ENCODE peak calls at places on chromosome 14, in four cellular contexts. E, X, F and A are unnamed samples.

GRCh38 chr14:22657861-22658260 is 13.7 kb upstream of the OR6J1 start:
- DNase-seq in F (no peak), X (peak; percentile 49), E (peak; percentile 39), A (peak; percentile 27)

GRCh38 chr14:33916663-33917565 is 34.0 kb downstream of the EGLN3 start:
- DNase-seq in F (no peak), X (no peak), E (peak; percentile 51), A (peak; percentile 72)

GRCh38 chr14:31038521-31039166 is 12.5 kb upstream of the STRN3 start:
- DNase-seq in E (no peak), F (no peak), X (no peak), A (no peak)

GRCh38 chr14:57319636-57320035 is 50.9 kb downstream of the AP5M1 start:
- DNase-seq in E (no peak), F (no peak), X (no peak), A (no peak)

GRCh38 chr14:85118274-85118673 is 411.7 kb upstream of the FLRT2 start:
- DNase-seq in F (no peak), E (no peak), X (no peak), A (no peak)

GRCh38 chr14:96793547-96793946 is 3.6 kb upstream of the VRK1 start:
- DNase-seq in E (no peak), X (no peak), F (no peak), A (no peak)

GRCh38 chr14:100748403-100748802 is 21.7 kb downstream of the DLK1 start:
- DNase-seq in E (no peak), F (no peak), X (no peak), A (no peak)

GRCh38 chr14:77099425-77100167 is 1.5 kb downstream of the CIPC start:
- DNase-seq in X (peak; percentile 78), F (no peak), E (no peak), A (no peak)

DNA sequence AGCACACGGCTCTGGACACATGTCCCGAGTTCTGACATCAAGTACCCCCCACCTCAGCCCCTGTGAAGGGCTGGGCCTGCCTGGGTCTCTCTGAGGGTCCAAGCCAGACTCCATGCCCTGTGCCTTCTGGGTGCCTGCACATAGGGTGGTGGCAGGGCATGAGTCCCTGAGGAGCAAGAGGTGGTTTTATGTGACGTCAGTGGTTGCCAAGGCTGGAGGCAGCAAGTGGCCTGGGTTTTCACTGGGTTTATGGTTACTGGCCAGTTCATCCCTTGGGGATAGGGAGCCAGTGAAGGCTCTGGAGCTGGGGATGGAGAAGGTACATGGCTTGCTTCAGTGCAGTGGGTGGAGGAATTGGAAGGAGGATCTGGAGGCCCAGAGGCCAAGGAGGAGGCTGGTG is 51.1 kb upstream of the EML1 start:
- DNase-seq in X (no peak), E (no peak), F (no peak), A (no peak)
- TF ChIP-seq ELK1 in X (no peak), E (no peak), F (no peak), A (no peak)

DNA sequence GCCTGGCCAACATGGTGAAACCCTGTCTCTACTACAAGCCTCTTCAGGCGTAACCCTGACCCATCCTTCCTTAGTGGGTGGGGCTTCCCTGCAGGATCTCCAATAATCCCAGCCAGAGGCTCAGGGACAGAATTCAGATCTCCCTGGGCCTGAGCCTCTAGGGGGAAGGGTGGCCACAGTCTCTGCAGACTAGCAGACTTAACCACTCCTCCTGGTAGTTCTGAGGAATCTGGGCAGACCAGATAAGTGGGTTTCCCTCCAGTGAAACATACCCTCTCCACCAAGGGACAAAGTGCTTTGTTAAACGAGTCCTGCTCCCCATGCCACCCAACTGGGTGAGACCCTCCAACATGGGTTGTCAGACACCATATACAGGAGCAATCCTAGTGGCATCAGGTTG is 36.6 kb upstream of the TRIM9 start:
- DNase-seq in E (no peak), X (no peak), F (no peak), A (no peak)
- TF ChIP-seq ELK1 in E (no peak), X (no peak), F (no peak), A (no peak)

DNA sequence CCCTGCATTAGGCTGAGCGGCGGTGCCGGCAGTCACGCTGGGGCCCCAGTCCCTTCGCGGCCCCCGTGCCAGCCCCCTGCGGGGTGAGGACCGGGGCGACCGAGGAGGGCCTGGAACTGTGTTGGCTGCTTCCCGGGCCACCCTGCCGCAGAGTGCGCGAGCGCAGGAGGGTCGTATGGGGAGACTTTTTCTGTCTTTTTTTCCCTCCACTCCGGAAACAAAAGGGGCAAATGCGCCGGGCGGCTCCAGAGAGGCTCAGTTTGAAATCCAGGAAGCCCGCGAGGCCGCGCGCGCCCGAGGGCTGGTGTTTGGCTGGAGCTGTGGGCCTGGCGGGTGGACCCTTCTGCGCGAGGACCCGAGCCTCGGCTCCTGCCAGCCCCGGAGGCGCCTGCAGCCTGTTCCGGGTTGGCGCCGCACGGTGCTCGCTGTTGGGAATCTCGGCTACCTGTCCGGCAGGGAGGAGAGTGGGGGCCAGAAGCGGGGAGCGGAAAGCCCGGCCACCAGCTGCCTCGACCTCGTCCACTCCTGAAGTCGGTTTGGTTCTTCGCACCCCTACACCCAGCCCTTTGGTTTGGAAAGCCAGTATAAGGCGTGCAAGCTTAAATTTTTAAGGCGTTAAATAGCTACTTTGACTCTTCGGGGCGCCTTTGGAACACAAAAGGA is 650 bp downstream of the PLEKHG3 start:
- DNase-seq in F (no peak), X (peak; percentile 15), E (no peak), A (peak; percentile 16)
- TF ChIP-seq ELK1 in F (no peak), X (no peak), E (no peak), A (no peak)

DNA sequence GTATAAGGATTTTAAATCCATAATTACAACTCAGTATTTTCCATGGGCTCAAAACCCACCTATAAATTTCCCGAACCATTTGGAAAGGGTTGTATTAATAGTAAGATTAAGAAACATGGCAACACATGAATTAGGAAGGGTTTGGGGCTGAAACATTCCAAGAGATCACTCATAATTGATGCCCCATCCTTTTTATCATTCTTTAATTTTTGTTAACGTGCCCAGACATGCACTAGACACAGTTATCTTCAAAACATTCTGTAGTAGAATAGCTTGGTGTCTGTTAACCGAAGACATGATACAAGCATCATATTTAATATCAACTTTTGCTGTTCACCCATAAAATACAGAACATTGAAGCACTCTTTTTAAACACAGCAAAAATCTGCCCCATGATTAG is 106.8 kb upstream of the FRMD6 start:
- DNase-seq in E (no peak), F (no peak), X (no peak), A (no peak)
- TF ChIP-seq ELK1 in E (no peak), F (no peak), X (no peak), A (no peak)